ENCODE peak calls at places on chromosomes 6 and 20, in four cellular contexts. W is heart right ventricle; O is CD8-positive, alpha-beta T cell; M is cardiac muscle cell. L is an unnamed sample.

GRCh38 chr6:140283197-140283596 is 908.7 kb upstream of the CITED2 start:
- DNase-seq in W (no peak), O (no peak), M (no peak), L (no peak)

GRCh38 chr20:21424846-21425245 is 27.5 kb upstream of the NKX2-4 start:
- DNase-seq in W (no peak), O (no peak), M (no peak), L (no peak)

GRCh38 chr6:38814761-38815160 is 99.7 kb downstream of the DNAH8 start:
- DNase-seq in W (no peak), O (no peak), M (no peak), L (no peak)

GRCh38 chr6:26457407-26457795 is 354 bp upstream of the BTN2A1 start:
- DNase-seq in W (no peak), O (no peak), M (no peak), L (no peak)

GRCh38 chr6:164554700-164555479 is 754.5 kb downstream of the C6orf118 start:
- DNase-seq in W (no peak), O (no peak), M (no peak), L (no peak)

GRCh38 chr20:32573167-32573851 is 11.8 kb downstream of the NOL4L start:
- DNase-seq in W (no peak), O (no peak), M (no peak), L (no peak)

GRCh38 chr6:69627625-69628024 is 169.2 kb downstream of the LMBRD1 start:
- DNase-seq in W (no peak), O (no peak), M (no peak), L (no peak)

GRCh38 chr6:170473226-170473789 is 79.8 kb downstream of the PSMB1 start:
- DNase-seq in W (peak; percentile 43), O (no peak), M (no peak), L (peak; percentile 35)

GRCh38 chr6:28658475-28659249 is 133.0 kb downstream of the GPX5 start:
- DNase-seq in W (no peak), O (no peak), M (peak; percentile 15), L (no peak)

GRCh38 chr6:78832091-78832808 is 35.1 kb upstream of the IRAK1BP1 start:
- DNase-seq in W (no peak), O (no peak), M (peak; percentile 46), L (no peak)

GRCh38 chr20:52614036-52614863 is 357.9 kb upstream of the TSHZ2 start:
- DNase-seq in W (no peak), O (no peak), M (no peak), L (no peak)

GRCh38 chr6:97674802-97675201 is 391.8 kb upstream of the MMS22L start:
- DNase-seq in W (no peak), O (no peak), M (no peak), L (no peak)

GRCh38 chr20:61567204-61567603 is 315.1 kb downstream of the CDH4 start:
- DNase-seq in W (no peak), O (no peak), M (no peak), L (no peak)

GRCh38 chr6:8764733-8765132 is 329.4 kb upstream of the SLC35B3 start:
- DNase-seq in W (no peak), O (no peak), M (no peak), L (no peak)

GRCh38 chr6:44002591-44003344 is 124.5 kb downstream of the MRPL14 start:
- DNase-seq in W (peak; percentile 64), O (peak; percentile 60), M (peak; percentile 49), L (no peak)

GRCh38 chr6:139801571-139802321 is 427.3 kb upstream of the CITED2 start:
- DNase-seq in W (no peak), O (no peak), M (peak; percentile 52), L (no peak)

GRCh38 chr6:43093361-43094289 is 17.5 kb downstream of the PTK7 start:
- DNase-seq in W (no peak), O (no peak), M (peak; percentile 54), L (no peak)

GRCh38 chr20:44141873-44142272 is 45.1 kb downstream of the JPH2 start:
- DNase-seq in W (no peak), O (no peak), M (no peak), L (no peak)
- H3K27ac ChIP-seq in W (peak overlapping the region; percentile 90), O (no peak overlapping the region), M (peak overlapping the region; percentile 100), L (no peak overlapping the region)

GRCh38 chr6:118663993-118664985 is 12.9 kb upstream of the CEP85L start:
- DNase-seq in W (no peak), O (no peak), M (no peak), L (no peak)

GRCh38 chr6:118668761-118669411 is 17.5 kb upstream of the CEP85L start:
- DNase-seq in W (no peak), O (no peak), M (peak; percentile 68), L (no peak)

GRCh38 chr6:118669561-118669960 is 18.2 kb upstream of the CEP85L start:
- DNase-seq in W (no peak), O (no peak), M (no peak), L (no peak)

GRCh38 chr6:118667988-118668387 is 16.6 kb upstream of the CEP85L start:
- DNase-seq in W (no peak), O (no peak), M (peak; percentile 13), L (no peak)

DNA sequence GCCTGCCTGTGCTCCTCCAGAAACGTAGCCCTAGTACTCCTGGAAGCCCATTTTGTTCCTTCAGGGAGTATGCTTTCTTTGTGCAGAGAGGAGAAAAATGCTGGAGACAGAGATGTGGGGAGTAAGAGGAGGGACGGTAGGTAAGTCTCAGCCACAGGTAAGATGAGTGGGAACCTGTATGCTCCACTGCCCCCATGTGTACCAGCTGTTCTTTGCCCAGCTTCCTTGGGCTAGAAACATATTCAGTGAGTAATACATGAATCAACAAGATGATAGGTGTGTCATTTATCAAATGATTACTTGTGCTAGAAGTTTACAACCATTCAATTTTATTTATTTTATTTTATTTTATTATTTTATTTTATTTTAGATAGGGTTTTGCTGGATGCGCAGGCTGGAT is 13.6 kb upstream of the CEP85L start:
- DNase-seq in W (no peak), O (no peak), M (no peak), L (no peak)
- H3K27ac ChIP-seq in W (no peak overlapping the region), O (peak overlapping the region; percentile 16), M (no peak overlapping the region), L (no peak overlapping the region)

GRCh38 chr6:6696867-6697531 is 108.5 kb downstream of the LY86 start:
- DNase-seq in W (peak; percentile 65), O (no peak), M (peak; percentile 78), L (no peak)
- H3K27ac ChIP-seq in W (peak overlapping the region; percentile 88), O (no peak overlapping the region), M (no peak overlapping the region), L (no peak overlapping the region)

GRCh38 chr6:36847152-36847551 is 7.9 kb upstream of the CPNE5 start:
- DNase-seq in W (no peak), O (no peak), M (no peak), L (no peak)
- H3K27ac ChIP-seq in W (peak overlapping the region; percentile 21), O (no peak overlapping the region), M (peak overlapping the region; percentile 91), L (no peak overlapping the region)

GRCh38 chr6:87669051-87669450 is 33.0 kb downstream of the AKIRIN2 start:
- DNase-seq in W (no peak), O (no peak), M (no peak), L (no peak)

GRCh38 chr6:87673237-87673636 is 28.8 kb downstream of the AKIRIN2 start:
- DNase-seq in W (no peak), O (no peak), M (no peak), L (no peak)

GRCh38 chr6:87672641-87673040 is 29.4 kb downstream of the AKIRIN2 start:
- DNase-seq in W (no peak), O (no peak), M (no peak), L (no peak)

GRCh38 chr6:87671555-87672029 is 30.4 kb downstream of the AKIRIN2 start:
- DNase-seq in W (no peak), O (no peak), M (peak; percentile 38), L (no peak)

GRCh38 chr6:87670707-87671106 is 31.3 kb downstream of the AKIRIN2 start:
- DNase-seq in W (no peak), O (no peak), M (no peak), L (no peak)
- H3K27ac ChIP-seq in W (peak overlapping the region; percentile 23), O (no peak overlapping the region), M (peak overlapping the region; percentile 78), L (no peak overlapping the region)

DNA sequence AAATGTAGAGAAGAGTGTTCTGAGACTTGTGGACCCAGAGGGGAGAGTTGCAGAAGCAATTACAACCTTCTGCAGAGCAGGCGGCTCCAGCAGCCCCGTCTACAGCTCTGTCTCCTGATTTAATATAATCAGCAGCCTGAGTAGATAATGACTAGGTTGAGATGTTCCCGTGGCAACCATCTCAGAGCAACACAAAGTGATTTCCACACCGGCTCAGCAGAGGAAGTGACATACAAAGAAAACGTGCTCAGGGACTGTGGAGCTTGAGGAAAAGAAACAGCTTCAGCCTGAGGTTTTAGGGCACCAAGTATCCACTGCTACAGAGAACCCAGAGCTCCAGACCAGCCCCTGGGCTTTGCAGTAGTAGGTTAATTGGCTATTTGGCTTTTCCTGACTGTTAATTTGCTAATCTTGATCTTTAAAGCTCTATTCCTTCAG is 136.4 kb downstream of the MTFR2 start:
- DNase-seq in W (peak; percentile 33), O (no peak), M (peak; percentile 95), L (no peak)
- H3K27ac ChIP-seq in W (peak overlapping the region; percentile 81), O (no peak overlapping the region), M (peak overlapping the region; percentile 71), L (peak overlapping the region; percentile 3)

L was measured in caudate nucleus.